ENCODE peak calls at places on chromosomes 7 and 10, in seven cellular contexts. J is cardiac fibroblast, A is heart right ventricle, E is adrenal gland, N is AG04450, S is cardiac muscle cell, B is aorta. F is an unnamed sample.

GRCh38 chr7:155619634-155620271 is 24.7 kb upstream of the RBM33 start:
- DNase-seq in S (no peak), J (no peak), B (no peak), E (no peak), N (no peak), A (no peak), F (no peak)

GRCh38 chr7:24692592-24692991 is 64.7 kb downstream of the GSDME start:
- DNase-seq in E (no peak), N (no peak), S (no peak), J (no peak), B (no peak), A (no peak), F (no peak)

GRCh38 chr10:45308707-45309106 is 6.7 kb downstream of the OR13A1 start:
- DNase-seq in J (no peak), B (no peak), A (no peak), E (no peak), S (peak), N (no peak), F (no peak)

GRCh38 chr7:136868496-136869005 is at the start of gene CHRM2:
- DNase-seq in J (peak), N (peak), B (no peak), S (peak), E (no peak), A (no peak), F (no peak)

GRCh38 chr7:83807770-83808169 is 158.8 kb upstream of the SEMA3E start:
- DNase-seq in E (no peak), B (no peak), J (no peak), S (no peak), A (no peak), N (no peak), F (no peak)

GRCh38 chr10:126964190-126964589 is 59.0 kb downstream of the DOCK1 start:
- DNase-seq in N (no peak), A (no peak), S (no peak), B (no peak), J (no peak), E (no peak), F (no peak)

GRCh38 chr7:94335586-94335985 is 59.1 kb upstream of the COL1A2 start:
- DNase-seq in A (no peak), B (no peak), J (no peak), E (no peak), S (no peak), N (no peak), F (no peak)

GRCh38 chr7:150826061-150826849 is 25.7 kb downstream of the TMEM176A start:
- DNase-seq in B (no peak), N (no peak), S (no peak), A (peak), E (no peak), J (no peak), F (no peak)

GRCh38 chr10:66877359-66877758 is 48.5 kb upstream of the LRRTM3 start:
- DNase-seq in B (no peak), N (no peak), E (no peak), A (no peak), S (no peak), J (no peak), F (no peak)

GRCh38 chr10:106440355-106440754 is 724.2 kb downstream of the SORCS1 start:
- DNase-seq in A (no peak), N (no peak), S (peak), E (no peak), J (no peak), B (no peak), F (no peak)

DNA sequence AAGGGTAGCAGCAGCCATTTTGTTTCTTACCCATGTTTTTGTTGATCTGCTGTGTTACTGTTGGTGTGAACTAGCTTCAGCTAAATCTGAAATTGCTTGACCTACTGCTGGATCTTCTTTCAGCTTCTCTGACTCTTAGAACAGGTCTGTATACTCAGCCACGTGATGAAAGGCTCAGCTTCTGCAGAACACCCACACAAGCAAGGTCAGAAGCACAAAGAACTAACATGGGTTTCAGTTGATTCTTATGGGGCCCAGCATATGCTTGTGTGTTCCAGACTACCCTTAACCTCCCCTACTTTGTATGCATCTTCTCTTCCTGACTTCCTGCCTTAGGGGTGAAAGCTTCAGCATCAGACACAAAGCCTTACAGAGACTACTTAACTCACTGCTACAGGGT is 186.8 kb downstream of the HGF start:
- DNase-seq in N (no peak), B (no peak), S (no peak), A (no peak), J (no peak), E (no peak), F (no peak)
- H3K4me3 ChIP-seq in N (no peak), B (no peak), S (no peak), A (no peak), J (no peak), E (no peak), F (no peak)

GRCh38 chr7:951881-952547 is 2.5 kb downstream of the ADAP1 start:
- DNase-seq in A (no peak), J (no peak), S (no peak), E (no peak), B (peak), N (no peak), F (peak)

GRCh38 chr7:956031-956430 is 1.6 kb upstream of the ADAP1 start:
- DNase-seq in A (no peak), S (no peak), N (no peak), J (no peak), E (no peak), B (peak), F (no peak)

GRCh38 chr7:953547-954327 is 743 bp downstream of the ADAP1 start:
- DNase-seq in N (no peak), A (peak), S (peak), J (peak), B (peak), E (peak), F (peak)

GRCh38 chr7:954330-955238 is at the start of gene ADAP1:
- DNase-seq in A (no peak), S (peak), N (no peak), B (peak), J (peak), E (no peak), F (peak)

DNA sequence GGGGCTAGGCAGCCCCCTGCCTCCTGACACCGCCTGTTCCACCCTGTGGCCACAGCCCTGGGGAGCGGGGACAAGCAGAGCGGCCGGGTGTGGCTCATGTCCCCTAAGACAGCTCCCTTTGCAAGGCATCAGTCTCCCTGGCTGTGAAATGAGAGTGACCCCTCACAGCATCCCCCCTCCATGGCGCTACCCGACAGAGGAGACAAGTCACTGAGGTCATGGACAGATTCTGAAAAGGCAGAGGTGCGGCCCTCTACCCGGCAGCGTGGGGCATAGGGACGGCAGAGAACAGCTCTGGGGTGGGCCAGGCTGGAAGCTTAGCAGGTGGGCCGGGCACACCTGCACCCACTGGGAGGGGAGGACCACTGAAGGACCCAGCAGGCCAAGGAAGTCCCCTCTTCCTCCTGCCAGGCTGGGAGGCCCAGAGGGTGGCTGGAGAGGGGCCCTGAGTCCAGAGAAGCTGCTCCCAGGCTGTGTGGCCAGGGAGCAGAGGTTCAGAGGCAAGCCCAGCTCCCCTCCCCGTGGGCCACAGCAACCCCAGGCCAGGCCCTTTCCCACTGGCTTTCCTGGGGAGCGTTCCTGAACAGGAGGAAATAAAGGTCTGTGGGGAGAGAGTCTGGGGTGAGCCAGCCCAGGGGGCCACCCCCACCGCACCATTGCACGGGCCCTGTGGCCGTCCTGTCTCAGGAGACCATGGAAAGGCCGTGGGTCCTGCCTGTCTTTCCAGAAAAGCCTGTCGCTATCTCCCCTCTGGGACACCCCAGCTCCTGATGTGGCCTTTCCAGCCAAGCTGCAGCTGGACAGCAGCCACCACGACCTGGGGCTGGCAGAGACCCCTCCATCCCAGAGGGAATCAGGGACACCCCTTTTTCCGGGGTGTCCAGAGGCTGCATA is 1.7 kb downstream of the ADAP1 start:
- DNase-seq in E (no peak), J (no peak), N (no peak), B (no peak), S (no peak), A (no peak), F (peak)
- H3K4me3 ChIP-seq in E (no peak), J (no peak), N (no peak), B (no peak), S (peak), A (peak), F (peak)

GRCh38 chr10:77888356-77888703 is 38.2 kb downstream of the DLG5 start:
- DNase-seq in J (no peak), E (no peak), N (no peak), A (no peak), S (peak), B (no peak), F (no peak)

GRCh38 chr10:77887631-77888355 is 38.8 kb downstream of the DLG5 start:
- DNase-seq in B (no peak), J (no peak), S (peak), N (no peak), E (peak), A (no peak), F (no peak)

GRCh38 chr10:77890097-77890496 is 36.5 kb downstream of the DLG5 start:
- DNase-seq in E (no peak), J (no peak), S (no peak), B (no peak), A (no peak), N (no peak), F (no peak)

GRCh38 chr10:77886795-77887355 is 39.7 kb downstream of the DLG5 start:
- DNase-seq in J (no peak), N (no peak), B (no peak), S (no peak), A (no peak), E (no peak), F (no peak)

GRCh38 chr10:77889277-77889903 is 37.2 kb downstream of the DLG5 start:
- DNase-seq in A (no peak), S (no peak), E (peak), N (no peak), J (no peak), B (no peak), F (no peak)
- H3K4me3 ChIP-seq in A (no peak), S (no peak), E (no peak), N (no peak), J (no peak), B (no peak), F (no peak)

DNA sequence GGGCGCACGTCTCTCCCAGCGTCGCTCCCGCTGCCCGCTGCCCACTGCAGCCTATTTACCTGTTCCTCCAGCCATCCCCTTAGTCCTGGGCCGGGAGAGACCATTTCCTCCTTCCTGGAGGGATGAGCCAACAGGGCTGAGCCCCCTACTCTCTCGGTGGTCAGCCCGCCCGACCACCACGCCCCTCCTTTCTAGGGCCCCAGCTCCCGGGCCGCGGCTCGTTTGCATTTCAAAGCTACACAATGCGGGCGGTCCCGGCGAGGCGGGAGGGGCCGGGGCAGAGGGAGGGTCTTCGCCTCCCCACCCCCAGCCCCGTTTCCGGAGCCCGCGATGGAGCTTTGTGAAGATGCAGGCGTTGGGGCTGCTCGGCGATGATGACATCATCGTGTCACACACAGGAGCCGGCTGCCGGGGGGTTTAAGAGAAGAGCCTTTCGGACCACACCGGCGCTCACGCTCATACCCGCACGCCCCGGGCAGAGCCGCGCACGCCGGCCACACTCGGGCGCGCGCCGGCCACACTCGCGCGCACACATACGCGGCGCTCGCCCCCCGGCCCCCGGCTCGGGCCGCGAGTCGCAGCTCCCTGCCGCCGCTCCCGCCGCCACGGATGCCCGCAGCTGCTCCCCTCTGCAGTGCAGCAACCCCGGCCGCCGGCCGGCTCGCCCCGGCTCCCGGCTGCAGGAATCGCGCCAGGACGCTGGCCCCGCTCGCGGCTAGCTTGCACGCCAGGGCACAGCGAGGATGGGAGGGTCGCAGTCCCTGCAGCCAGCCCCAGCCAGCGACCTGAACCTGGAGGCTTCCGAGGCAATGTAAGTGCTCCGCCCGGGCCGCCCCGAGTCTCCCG is 107.7 kb upstream of the BTBD16 start:
- DNase-seq in B (no peak), N (no peak), S (peak), J (peak), E (no peak), A (no peak), F (no peak)
- H3K4me3 ChIP-seq in B (peak), N (peak), S (peak), J (peak), E (no peak), A (peak), F (peak)

DNA sequence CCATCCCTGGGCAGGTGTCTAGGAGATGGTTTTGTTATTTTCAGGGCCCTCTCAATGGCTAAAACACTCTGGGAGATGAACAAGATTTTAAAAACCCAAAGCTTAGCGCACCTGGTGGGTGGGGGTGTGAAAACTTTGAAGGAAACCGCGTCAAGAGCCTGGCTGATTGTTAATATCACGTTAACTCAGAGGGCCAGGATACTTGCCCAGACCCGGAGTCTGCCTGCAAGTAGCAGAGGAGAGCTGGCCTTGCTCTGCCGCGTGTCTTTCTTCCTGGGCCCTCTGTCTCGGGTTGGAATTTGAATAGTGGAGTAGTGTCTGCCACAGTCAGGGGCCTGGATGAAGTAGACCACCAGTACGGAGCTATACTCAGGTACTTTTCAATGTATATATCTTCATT is 1.1 kb downstream of the MGMT start:
- DNase-seq in B (no peak), J (no peak), S (no peak), N (no peak), E (no peak), A (no peak), F (no peak)
- H3K4me3 ChIP-seq in B (no peak), J (no peak), S (no peak), N (no peak), E (no peak), A (peak), F (no peak)

GRCh38 chr7:129664029-129665012 is 52.8 kb downstream of the NRF1 start:
- DNase-seq in N (peak), A (no peak), B (no peak), E (no peak), J (peak), S (peak), F (no peak)

GRCh38 chr7:129657363-129657762 is 45.8 kb downstream of the NRF1 start:
- DNase-seq in J (no peak), B (no peak), N (no peak), A (no peak), E (no peak), S (no peak), F (no peak)

GRCh38 chr7:129667116-129667515 is 55.6 kb downstream of the NRF1 start:
- DNase-seq in N (no peak), J (no peak), S (no peak), E (no peak), A (no peak), B (no peak), F (no peak)

GRCh38 chr7:129665013-129665401 is 53.5 kb downstream of the NRF1 start:
- DNase-seq in B (no peak), E (peak), J (peak), A (no peak), S (peak), N (peak), F (no peak)

GRCh38 chr7:129661645-129662182 is 50.2 kb downstream of the NRF1 start:
- DNase-seq in A (no peak), S (no peak), E (no peak), B (no peak), N (no peak), J (no peak), F (no peak)
- H3K4me3 ChIP-seq in A (no peak), S (no peak), E (no peak), B (no peak), N (no peak), J (no peak), F (no peak)

GRCh38 chr7:158428842-158429753 is 158.5 kb downstream of the PTPRN2 start:
- DNase-seq in N (no peak), J (no peak), A (no peak), E (no peak), B (no peak), S (no peak), F (no peak)

GRCh38 chr7:158431055-158431940 is 156.3 kb downstream of the PTPRN2 start:
- DNase-seq in S (no peak), E (no peak), N (no peak), J (no peak), A (no peak), B (no peak), F (no peak)

GRCh38 chr7:158430308-158431034 is 157.2 kb downstream of the PTPRN2 start:
- DNase-seq in B (no peak), A (no peak), J (no peak), S (no peak), N (no peak), E (no peak), F (no peak)

GRCh38 chr7:158431941-158432347 is 155.7 kb downstream of the PTPRN2 start:
- DNase-seq in B (peak), E (peak), N (no peak), S (peak), J (peak), A (peak), F (peak)

GRCh38 chr7:158432369-158433270 is 155.0 kb downstream of the PTPRN2 start:
- DNase-seq in E (no peak), S (peak), J (peak), A (no peak), B (no peak), N (no peak), F (no peak)
- H3K4me3 ChIP-seq in E (no peak), S (no peak), J (no peak), A (no peak), B (no peak), N (no peak), F (no peak)